ENCODE peak calls at places on chromosomes 7 and 10, in nine cellular contexts. D, U, H, B, R, L, E, K and J are unnamed samples.
A peak's percentile ranks its signal among the peaks of the same experiment; 100 is the strongest.

GRCh38 chr10:5645375-5645774 is 21.0 kb downstream of the ASB13 start:
- DNase-seq in D (no peak), U (peak; percentile 46), H (no peak), B (no peak), R (no peak), L (peak; percentile 74), E (no peak), K (no peak), J (no peak)

GRCh38 chr10:48932831-48933670 is 6.6 kb downstream of the LRRC18 start:
- DNase-seq in D (no peak), U (no peak), H (no peak), B (no peak), R (no peak), L (no peak), E (no peak), K (no peak), J (no peak)

GRCh38 chr10:36766921-36767320 is 358.5 kb upstream of the ANKRD30A start:
- DNase-seq in D (no peak), U (no peak), H (no peak), B (no peak), R (no peak), L (no peak), E (no peak), K (no peak), J (no peak)

GRCh38 chr7:137538361-137538762 is 194.8 kb upstream of the PTN start:
- DNase-seq in D (peak; percentile 48), U (no peak), H (no peak), B (no peak), R (peak; percentile 90), L (no peak), E (no peak), K (no peak), J (peak; percentile 25)

GRCh38 chr7:7384228-7384627 is 151.4 kb downstream of the COL28A1 start:
- DNase-seq in D (no peak), U (no peak), H (no peak), B (no peak), R (no peak), L (no peak), E (no peak), K (no peak), J (no peak)

GRCh38 chr10:15222511-15222910 is 54.0 kb upstream of the NMT2 start:
- DNase-seq in D (no peak), U (no peak), H (no peak), B (peak; percentile 68), R (peak; percentile 32), L (no peak), E (no peak), K (no peak), J (no peak)

GRCh38 chr7:876077-876971 is at the start of gene GET4:
- DNase-seq in D (peak; percentile 90), U (peak; percentile 97), H (peak; percentile 97), B (peak; percentile 99), R (peak; percentile 93), L (peak; percentile 97), E (peak; percentile 98), K (peak; percentile 96), J (peak; percentile 76)

GRCh38 chr7:94654764-94655561 is 970 bp downstream of the SGCE start:
- DNase-seq in D (peak; percentile 45), U (no peak), H (no peak), B (peak; percentile 36), R (peak; percentile 48), L (no peak), E (no peak), K (no peak), J (peak; percentile 19)

GRCh38 chr10:23419657-23420319 is 19.1 kb upstream of the OTUD1 start:
- DNase-seq in D (no peak), U (no peak), H (no peak), B (no peak), R (no peak), L (no peak), E (no peak), K (no peak), J (no peak)

GRCh38 chr10:126253613-126254002 is 134.7 kb downstream of the ADAM12 start:
- DNase-seq in D (peak; percentile 25), U (no peak), H (no peak), B (no peak), R (no peak), L (no peak), E (no peak), K (no peak), J (peak; percentile 1)

GRCh38 chr7:2544541-2545188 is 10.7 kb downstream of the BRAT1 start:
- DNase-seq in D (no peak), U (peak; percentile 8), H (no peak), B (no peak), R (no peak), L (peak; percentile 7), E (no peak), K (no peak), J (no peak)

GRCh38 chr10:72886596-72887522 is 6.7 kb upstream of the OIT3 start:
- DNase-seq in D (no peak), U (no peak), H (no peak), B (no peak), R (peak; percentile 5), L (no peak), E (no peak), K (peak; percentile 19), J (no peak)

GRCh38 chr7:108263364-108263951 is 133.3 kb upstream of the LAMB4 start:
- DNase-seq in D (no peak), U (no peak), H (no peak), B (no peak), R (no peak), L (peak; percentile 36), E (no peak), K (no peak), J (no peak)

GRCh38 chr10:113052076-113052830 is 102.2 kb downstream of the TCF7L2 start:
- DNase-seq in D (peak; percentile 14), U (no peak), H (no peak), B (no peak), R (no peak), L (no peak), E (no peak), K (no peak), J (no peak)

GRCh38 chr7:92872701-92873100 is 36.3 kb upstream of the CDK6 start:
- DNase-seq in D (peak; percentile 29), U (no peak), H (no peak), B (no peak), R (peak; percentile 13), L (no peak), E (no peak), K (no peak), J (no peak)

GRCh38 chr10:52170776-52171175 is 143.3 kb upstream of the DKK1 start:
- DNase-seq in D (no peak), U (no peak), H (no peak), B (no peak), R (no peak), L (no peak), E (no peak), K (no peak), J (no peak)

GRCh38 chr7:151132461-151133205 is 34.9 kb downstream of the GBX1 start:
- DNase-seq in D (no peak), U (no peak), H (peak; percentile 5), B (no peak), R (no peak), L (no peak), E (no peak), K (no peak), J (no peak)

GRCh38 chr7:15461576-15461975 is 100.2 kb downstream of the AGMO start:
- DNase-seq in D (peak; percentile 57), U (no peak), H (no peak), B (no peak), R (peak; percentile 87), L (no peak), E (no peak), K (no peak), J (no peak)

GRCh38 chr10:54800677-54801480 is at the start of gene PCDH15:
- DNase-seq in D (peak; percentile 80), U (no peak), H (no peak), B (peak; percentile 50), R (no peak), L (no peak), E (peak; percentile 23), K (peak; percentile 1), J (peak; percentile 3)

GRCh38 chr10:92755725-92756124 is 66.0 kb downstream of the HHEX start:
- DNase-seq in D (no peak), U (no peak), H (no peak), B (no peak), R (no peak), L (no peak), E (no peak), K (no peak), J (no peak)

GRCh38 chr10:92757720-92758119 is 68.0 kb downstream of the HHEX start:
- DNase-seq in D (no peak), U (peak; percentile 39), H (no peak), B (no peak), R (no peak), L (no peak), E (no peak), K (peak; percentile 25), J (no peak)

GRCh38 chr10:92757066-92757716 is 67.4 kb downstream of the HHEX start:
- DNase-seq in D (peak; percentile 55), U (peak; percentile 87), H (no peak), B (peak; percentile 46), R (peak; percentile 82), L (peak; percentile 79), E (peak; percentile 95), K (peak; percentile 98), J (peak; percentile 40)

GRCh38 chr10:92758594-92758993 is 68.8 kb downstream of the HHEX start:
- DNase-seq in D (no peak), U (no peak), H (no peak), B (no peak), R (no peak), L (no peak), E (no peak), K (no peak), J (no peak)

GRCh38 chr10:92756233-92757065 is 66.7 kb downstream of the HHEX start:
- DNase-seq in D (no peak), U (peak; percentile 62), H (no peak), B (no peak), R (peak; percentile 44), L (peak; percentile 27), E (no peak), K (peak; percentile 81), J (no peak)
- H3K27ac ChIP-seq in D (no peak overlapping the region), U (peak overlapping the region; percentile 66), H (no peak overlapping the region), B (no peak overlapping the region), R (peak overlapping the region; percentile 66), L (peak overlapping the region; percentile 84), E (peak overlapping the region; percentile 65), K (peak overlapping the region; percentile 88), J (no peak overlapping the region)

GRCh38 chr7:132930881-132931280 is 151.0 kb downstream of the CHCHD3 start:
- DNase-seq in D (peak; percentile 17), U (no peak), H (no peak), B (no peak), R (peak; percentile 3), L (no peak), E (no peak), K (no peak), J (no peak)
- TF ChIP-seq CTCF in D (peak; percentile 60), U (no peak), H (no peak), B (peak; percentile 43), R (peak; percentile 30), L (no peak), E (no peak), K (no peak), J (no peak)

GRCh38 chr10:7306147-7306546 is 104.7 kb downstream of the SFMBT2 start:
- DNase-seq in D (no peak), U (no peak), H (no peak), B (no peak), R (peak; percentile 2), L (no peak), E (no peak), K (no peak), J (no peak)
- H3K27ac ChIP-seq in D (no peak overlapping the region), U (no peak overlapping the region), H (no peak overlapping the region), B (no peak overlapping the region), R (no peak overlapping the region), L (no peak overlapping the region), E (no peak overlapping the region), K (no peak overlapping the region), J (no peak overlapping the region)

GRCh38 chr7:126958367-126958766 is 294.4 kb downstream of the GRM8 start:
- DNase-seq in D (no peak), U (no peak), H (no peak), B (no peak), R (no peak), L (no peak), E (no peak), K (no peak), J (no peak)
- TF ChIP-seq CTCF in D (no peak), U (no peak), H (no peak), B (no peak), R (no peak), L (no peak), E (no peak), K (no peak), J (no peak)